ENCODE peak calls at places on chromosome 5, in six cellular contexts. I is K562, F is GM12878, R is HCT116, T is HepG2, K is H1. J is an unnamed sample.

GRCh38 chr5:154267516-154267915 is 77.0 kb downstream of the GALNT10 start:
- DNase-seq in I (no peak), F (no peak), R (no peak), T (no peak), K (no peak), J (peak)

GRCh38 chr5:173775261-173775660 is 112.9 kb upstream of the CPEB4 start:
- DNase-seq in I (no peak), F (no peak), R (no peak), T (no peak), K (no peak), J (no peak)

GRCh38 chr5:95554647-95555548 is at the start of the genes ARSK and SKIC3:
- DNase-seq in I (peak), F (peak), R (peak), T (peak), K (peak), J (peak)

GRCh38 chr5:110945874-110946436 is 125.6 kb upstream of the TSLP start:
- DNase-seq in I (no peak), F (no peak), R (no peak), T (no peak), K (no peak), J (no peak)

GRCh38 chr5:156460496-156460895 is 133.5 kb downstream of the SGCD start:
- DNase-seq in I (no peak), F (no peak), R (no peak), T (no peak), K (no peak), J (no peak)

GRCh38 chr5:179290681-179291540 is 54.4 kb downstream of the ADAMTS2 start:
- DNase-seq in I (no peak), F (no peak), R (no peak), T (no peak), K (no peak), J (no peak)

GRCh38 chr5:178273041-178273440 is 40.4 kb upstream of the PHYKPL start:
- DNase-seq in I (no peak), F (no peak), R (no peak), T (no peak), K (no peak), J (no peak)

GRCh38 chr5:54514269-54514668 is 3.3 kb upstream of the SNX18 start:
- DNase-seq in I (no peak), F (no peak), R (peak), T (peak), K (no peak), J (no peak)

GRCh38 chr5:133247881-133248642 is 196.2 kb downstream of the HSPA4 start:
- DNase-seq in I (peak), F (no peak), R (peak), T (peak), K (peak), J (peak)

GRCh38 chr5:120304653-120305052 is 159.4 kb upstream of the PRR16 start:
- DNase-seq in I (no peak), F (no peak), R (no peak), T (no peak), K (no peak), J (no peak)

GRCh38 chr5:135576075-135576599 is 2.7 kb downstream of the CXCL14 start:
- DNase-seq in I (no peak), F (no peak), R (no peak), T (no peak), K (no peak), J (no peak)

GRCh38 chr5:1121101-1121500 is 9.2 kb upstream of the SLC12A7 start:
- DNase-seq in I (no peak), F (no peak), R (no peak), T (no peak), K (no peak), J (no peak)

GRCh38 chr5:7794823-7795222 is 56.1 kb downstream of the CFAP90 start:
- DNase-seq in I (no peak), F (peak), R (no peak), T (no peak), K (no peak), J (no peak)

GRCh38 chr5:141960449-141961323 is 2.7 kb upstream of the PCDH12 start:
- DNase-seq in I (peak), F (peak), R (peak), T (peak), K (peak), J (peak)

GRCh38 chr5:123422433-123423277 is 548 bp downstream of the CEP120 start:
- DNase-seq in I (peak), F (no peak), R (no peak), T (peak), K (no peak), J (peak)

GRCh38 chr5:1203968-1204692 is 2.7 kb downstream of the SLC6A19 start:
- DNase-seq in I (no peak), F (no peak), R (no peak), T (no peak), K (no peak), J (no peak)

GRCh38 chr5:154002511-154003020 is 36.1 kb downstream of the FAM114A2 start:
- DNase-seq in I (no peak), F (no peak), R (no peak), T (no peak), K (no peak), J (peak)

GRCh38 chr5:153520952-153521351 is 30.5 kb downstream of the GRIA1 start:
- DNase-seq in I (no peak), F (no peak), R (no peak), T (no peak), K (no peak), J (no peak)

GRCh38 chr5:61450880-61451279 is 118.8 kb downstream of the ZSWIM6 start:
- DNase-seq in I (no peak), F (no peak), R (peak), T (no peak), K (no peak), J (peak)

GRCh38 chr5:147809830-147810666 is 21.4 kb downstream of the SPINK1 start:
- DNase-seq in I (no peak), F (no peak), R (no peak), T (no peak), K (no peak), J (no peak)

GRCh38 chr5:83715316-83716060 is 5.2 kb downstream of the HAPLN1 start:
- DNase-seq in I (no peak), F (no peak), R (no peak), T (no peak), K (no peak), J (no peak)

GRCh38 chr5:160423025-160423554 is 1.4 kb downstream of the PTTG1 start:
- DNase-seq in I (no peak), F (no peak), R (no peak), T (no peak), K (no peak), J (no peak)

GRCh38 chr5:96626956-96627355 is 35.2 kb upstream of the CAST start:
- DNase-seq in I (no peak), F (no peak), R (no peak), T (peak), K (no peak), J (no peak)

GRCh38 chr5:56259002-56259511 is 25.9 kb upstream of the ANKRD55 start:
- DNase-seq in I (no peak), F (peak), R (no peak), T (peak), K (no peak), J (peak)

GRCh38 chr5:135242496-135243193 is 156.4 kb downstream of the MACROH2A1 start:
- DNase-seq in I (no peak), F (no peak), R (no peak), T (no peak), K (no peak), J (no peak)

GRCh38 chr5:26009742-26010141 is 1028.6 kb downstream of the CDH9 start:
- DNase-seq in I (no peak), F (no peak), R (no peak), T (no peak), K (peak), J (no peak)

GRCh38 chr5:143880178-143880577 is 68.2 kb downstream of the HMHB1 start:
- DNase-seq in I (no peak), F (no peak), R (peak), T (peak), K (no peak), J (no peak)

GRCh38 chr5:6910950-6911349 is 197.7 kb downstream of the TENT4A start:
- DNase-seq in I (no peak), F (no peak), R (no peak), T (no peak), K (no peak), J (no peak)

GRCh38 chr5:127826011-127826410 is 122.8 kb downstream of the CCDC192 start:
- DNase-seq in I (no peak), F (no peak), R (no peak), T (no peak), K (no peak), J (no peak)

GRCh38 chr5:56011835-56012234 is 17.1 kb upstream of the IL6ST start:
- DNase-seq in I (no peak), F (no peak), R (no peak), T (no peak), K (no peak), J (peak)

GRCh38 chr5:179837076-179838011 is 16.6 kb downstream of the SQSTM1 start:
- DNase-seq in I (no peak), F (no peak), R (no peak), T (no peak), K (no peak), J (no peak)

GRCh38 chr5:56319281-56320242 is 86.4 kb upstream of the ANKRD55 start:
- DNase-seq in I (no peak), F (no peak), R (no peak), T (peak), K (no peak), J (no peak)

GRCh38 chr5:372911-373709 is 51.6 kb downstream of the AHRR start:
- DNase-seq in I (no peak), F (no peak), R (no peak), T (no peak), K (peak), J (peak)

GRCh38 chr5:175082866-175083590 is 358.6 kb downstream of the MSX2 start:
- DNase-seq in I (no peak), F (no peak), R (no peak), T (no peak), K (no peak), J (no peak)

GRCh38 chr5:149141957-149142851 is 911 bp downstream of the ABLIM3 start:
- DNase-seq in I (no peak), F (no peak), R (no peak), T (no peak), K (no peak), J (peak)

GRCh38 chr5:146103594-146103993 is 1.8 kb downstream of the PLAC8L1 start:
- DNase-seq in I (no peak), F (no peak), R (no peak), T (no peak), K (no peak), J (no peak)

GRCh38 chr5:98796197-98796972 is 22.9 kb downstream of the RGMB start:
- DNase-seq in I (peak), F (no peak), R (no peak), T (peak), K (peak), J (peak)

GRCh38 chr5:132830436-132831094 is at the start of gene SHROOM1:
- DNase-seq in I (peak), F (no peak), R (peak), T (peak), K (peak), J (peak)

GRCh38 chr5:176543428-176544182 is 5.5 kb upstream of the CDHR2 start:
- DNase-seq in I (peak), F (no peak), R (no peak), T (no peak), K (peak), J (no peak)
- TF ChIP-seq POLR2AphosphoS5 in I (peak), F (no peak), R (peak), T (no peak), K (no peak), J (no peak)

GRCh38 chr5:34915856-34916192 is 313 bp downstream of the BRIX1 start:
- DNase-seq in I (no peak), F (no peak), R (no peak), T (no peak), K (no peak), J (no peak)
- H2AFZ ChIP-seq in I (peak), F (peak), R (no peak), T (peak), K (no peak), J (peak)

GRCh38 chr5:151098185-151098813 is 17.5 kb upstream of the TNIP1 start:
- DNase-seq in I (no peak), F (no peak), R (no peak), T (no peak), K (no peak), J (no peak)
- TF ChIP-seq POLR2A in I (no peak), F (peak), R (no peak), T (no peak), K (no peak), J (no peak)

DNA sequence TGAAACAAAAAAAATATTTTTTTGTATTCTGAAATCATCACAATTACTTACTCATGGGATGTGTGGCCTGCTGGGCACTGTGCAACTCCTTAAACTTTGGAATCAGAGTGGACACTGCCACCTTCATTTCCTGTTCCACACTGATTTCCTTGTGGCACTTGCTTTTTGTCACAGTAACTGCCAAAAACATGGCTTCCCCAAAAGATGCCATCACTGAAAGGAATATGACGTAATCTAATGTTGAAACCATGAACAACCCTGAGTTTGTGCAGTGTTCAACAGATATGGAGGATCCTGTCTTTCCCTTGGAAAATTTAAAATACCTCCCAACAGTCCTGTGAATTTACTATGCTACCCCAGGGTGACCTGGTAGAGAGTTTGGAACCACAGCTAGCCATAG is 12.6 kb upstream of the IL12B start:
- DNase-seq in I (no peak), F (no peak), R (no peak), T (no peak), K (no peak), J (no peak)
- TF ChIP-seq POLR2AphosphoS5 in I (no peak), F (no peak), R (no peak), T (no peak), K (no peak), J (no peak)

DNA sequence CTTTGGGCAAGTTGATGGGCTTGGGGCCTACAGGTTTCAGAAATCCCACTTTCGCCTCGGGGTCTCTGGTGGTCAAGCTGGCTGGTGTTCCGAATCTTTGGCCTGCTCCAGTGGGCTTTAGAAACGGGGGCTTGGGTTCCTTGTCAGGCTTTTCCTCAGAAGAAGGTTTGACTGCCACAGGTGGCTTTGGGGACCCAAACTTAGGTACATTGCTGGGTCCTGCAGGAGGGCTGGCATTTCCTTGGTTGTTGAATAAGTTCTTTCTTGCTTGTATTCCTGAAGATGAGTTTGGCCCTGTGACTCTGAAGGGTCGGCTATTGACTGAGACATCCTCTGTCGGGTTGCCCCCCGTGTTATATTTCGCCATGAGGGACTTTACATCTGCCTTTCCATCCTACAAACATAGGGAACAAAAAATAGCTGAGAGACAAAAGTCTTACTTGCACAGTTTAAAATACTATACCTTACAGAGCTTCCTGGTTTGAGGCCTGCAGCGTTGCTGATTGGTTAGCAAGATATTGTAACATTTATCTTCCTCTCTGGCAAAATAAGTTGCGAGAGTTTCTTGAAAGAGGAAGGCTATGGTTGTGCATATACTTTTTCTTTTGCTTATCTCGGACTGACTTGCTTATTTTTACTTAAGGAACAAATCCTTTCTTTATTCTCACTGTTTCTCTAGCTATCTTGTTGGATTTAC is 16.6 kb downstream of the FYB1 start:
- DNase-seq in I (peak), F (no peak), R (no peak), T (no peak), K (no peak), J (no peak)
- H2AFZ ChIP-seq in I (peak), F (no peak), R (no peak), T (no peak), K (no peak), J (no peak)

GRCh38 chr5:43603535-43604363 is 769 bp downstream of the NNT start:
- DNase-seq in I (peak), F (peak), R (no peak), T (peak), K (no peak), J (peak)
- TF ChIP-seq POLR2A in I (no peak), F (peak), R (no peak), T (no peak), K (no peak), J (no peak)

GRCh38 chr5:76040806-76041205 is 42.4 kb upstream of the SV2C start:
- DNase-seq in I (no peak), F (no peak), R (no peak), T (no peak), K (no peak), J (no peak)

GRCh38 chr5:76046761-76047160 is 36.4 kb upstream of the SV2C start:
- DNase-seq in I (no peak), F (no peak), R (no peak), T (no peak), K (no peak), J (no peak)

DNA sequence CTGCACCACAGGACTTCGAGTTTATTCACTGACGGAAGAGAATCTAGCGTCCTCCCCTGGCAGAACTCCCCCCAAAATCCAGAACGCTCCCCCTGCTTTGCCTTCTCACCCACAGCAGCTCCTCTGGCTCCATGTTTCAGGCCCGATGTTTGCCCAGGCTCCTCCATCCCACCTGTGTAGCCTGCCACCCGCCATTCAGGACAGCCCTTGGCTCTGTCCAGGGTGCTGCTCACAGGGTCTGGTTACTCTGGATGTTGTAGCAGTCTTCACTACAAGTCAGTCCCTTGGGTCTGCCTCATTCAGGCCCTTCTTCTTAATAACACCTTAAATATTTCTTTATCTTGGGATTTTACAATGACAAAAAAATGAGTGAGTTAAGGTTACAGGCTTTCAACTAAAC is 41.3 kb upstream of the SV2C start:
- DNase-seq in I (no peak), F (no peak), R (no peak), T (no peak), K (peak), J (no peak)
- TF ChIP-seq POLR2AphosphoS5 in I (no peak), F (no peak), R (no peak), T (no peak), K (no peak), J (no peak)

DNA sequence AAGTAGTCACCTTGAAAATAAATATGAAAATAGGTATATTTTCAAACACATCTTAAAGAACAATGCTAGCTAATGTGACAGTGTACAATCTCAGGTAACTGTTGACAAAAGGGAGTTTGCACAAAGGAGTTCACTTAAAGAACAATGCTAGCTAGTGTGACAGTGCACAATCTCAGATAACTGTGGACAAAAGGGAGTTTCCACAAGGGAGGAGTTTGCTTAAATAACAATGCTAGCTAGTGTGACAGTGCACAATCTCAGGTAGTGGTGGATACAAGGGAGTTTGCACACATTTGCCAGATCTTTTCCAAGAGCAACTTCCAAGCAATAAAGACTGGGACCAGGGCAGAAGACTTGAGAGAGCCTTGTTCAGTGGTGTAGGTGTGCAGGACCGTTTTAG is 442.9 kb upstream of the FTMT start:
- DNase-seq in I (no peak), F (no peak), R (no peak), T (no peak), K (no peak), J (no peak)
- H2AFZ ChIP-seq in I (no peak), F (no peak), R (no peak), T (no peak), K (peak), J (no peak)

DNA sequence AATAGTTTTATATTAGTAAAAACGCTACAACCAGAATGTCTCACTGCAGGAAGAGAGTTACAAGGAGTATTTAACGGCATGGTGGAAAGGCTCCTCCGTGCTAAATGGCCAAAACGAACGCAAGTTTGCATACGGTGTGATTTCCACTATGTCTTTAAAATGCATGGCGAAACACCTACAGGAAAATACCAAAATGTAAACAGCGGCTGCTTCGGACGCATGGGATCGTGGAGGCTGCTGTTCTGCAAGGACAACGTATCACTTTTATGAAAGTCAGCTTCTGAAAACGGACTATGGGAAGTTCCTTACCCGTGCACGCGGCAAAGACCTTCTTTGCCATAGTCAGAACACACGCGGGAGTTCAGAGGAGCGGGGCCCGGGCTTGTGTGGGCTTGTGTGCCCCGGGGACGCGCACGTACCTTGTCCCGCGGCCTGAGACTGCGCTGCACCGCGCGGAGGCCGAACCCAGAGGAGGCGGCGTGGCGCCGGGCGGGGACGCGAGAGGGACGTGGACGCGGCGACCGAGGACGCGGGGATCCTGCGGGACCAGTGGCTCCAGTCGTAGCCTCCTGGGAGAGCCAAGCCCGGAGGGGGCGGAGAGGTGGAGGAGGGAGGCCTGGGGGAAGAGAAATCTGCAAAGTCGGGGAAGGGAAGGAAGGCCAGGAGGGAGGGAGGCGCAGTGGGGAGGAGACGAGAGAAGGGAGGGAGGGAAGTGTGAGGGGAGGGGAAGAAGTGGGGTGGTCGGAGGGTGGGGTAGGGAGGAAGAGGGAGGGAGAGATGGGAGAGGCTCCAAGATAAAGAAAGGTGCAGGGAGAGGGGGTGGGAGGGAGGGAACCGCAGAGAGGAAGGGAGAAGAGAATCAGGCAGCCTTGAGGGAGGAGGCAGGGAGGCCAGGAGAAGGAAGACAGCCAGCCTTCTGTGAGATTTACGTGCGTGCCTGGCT is at the start of gene CMBL:
- DNase-seq in I (peak), F (no peak), R (peak), T (peak), K (peak), J (peak)
- TF ChIP-seq POLR2A in I (peak), F (peak), R (peak), T (peak), K (no peak), J (peak)

J was measured in endothelial cell of umbilical vein.